ENCODE peak calls at places on chromosomes 2 and 18, in seven cellular contexts. Q is stimulated activated CD4-positive, alpha-beta T cell treated with anti-CD3 and anti-CD28 coated beads, Interleukin-12 subunit alpha, Interleukin-12 subunit beta, amount 100 ng/mL, for 24 hours; I is breast epithelium; J is NT2/D1; X is tibial artery; R is HEK293T; L is left colon. V is an unnamed sample.

GRCh38 chr2:66324924-66325583 is 109.9 kb upstream of the MEIS1 start:
- DNase-seq in Q (no peak), I (no peak), J (no peak), X (no peak), R (no peak), L (no peak), V (no peak)

GRCh38 chr2:223925106-223925505 is 20.0 kb downstream of the WDFY1 start:
- DNase-seq in Q (no peak), I (no peak), J (no peak), X (no peak), R (no peak), L (no peak), V (no peak)

GRCh38 chr2:38700881-38701458 is 35.1 kb downstream of the GALM start:
- DNase-seq in Q (no peak), I (no peak), J (no peak), X (no peak), R (no peak), L (peak; percentile 35), V (no peak)

GRCh38 chr2:179021258-179021657 is 28.7 kb downstream of the CCDC141 start:
- DNase-seq in Q (no peak), I (no peak), J (no peak), X (no peak), R (no peak), L (no peak), V (no peak)

GRCh38 chr2:190407246-190407661 is 901 bp upstream of the MFSD6 start:
- DNase-seq in Q (no peak), I (no peak), J (peak; percentile 43), X (no peak), R (no peak), L (no peak), V (no peak)

GRCh38 chr18:23970161-23971153 is 44.1 kb upstream of the TTC39C start:
- DNase-seq in Q (no peak), I (no peak), J (no peak), X (no peak), R (no peak), L (no peak), V (peak; percentile 13)

GRCh38 chr2:113376935-113377445 is 60.5 kb upstream of the ZNG1B start:
- DNase-seq in Q (no peak), I (no peak), J (no peak), X (no peak), R (no peak), L (no peak), V (no peak)

GRCh38 chr2:133166024-133166423 is 402.2 kb downstream of the NCKAP5 start:
- DNase-seq in Q (no peak), I (no peak), J (no peak), X (no peak), R (no peak), L (no peak), V (no peak)

GRCh38 chr2:202064206-202064880 is 8.7 kb upstream of the KIAA2012 start:
- DNase-seq in Q (no peak), I (no peak), J (peak; percentile 88), X (no peak), R (no peak), L (no peak), V (no peak)

GRCh38 chr2:239621611-239622010 is 220.8 kb upstream of the HDAC4 start:
- DNase-seq in Q (no peak), I (no peak), J (no peak), X (no peak), R (no peak), L (no peak), V (no peak)

GRCh38 chr2:18378020-18378653 is 182.3 kb downstream of the RDH14 start:
- DNase-seq in Q (no peak), I (no peak), J (peak; percentile 30), X (no peak), R (peak; percentile 50), L (no peak), V (no peak)

GRCh38 chr2:94939349-94939748 is 68.1 kb downstream of the TEKT4 start:
- DNase-seq in Q (no peak), I (no peak), J (no peak), X (no peak), R (no peak), L (no peak), V (no peak)

GRCh38 chr2:19225931-19226330 is 132.5 kb downstream of the OSR1 start:
- DNase-seq in Q (no peak), I (no peak), J (no peak), X (no peak), R (no peak), L (no peak), V (no peak)

GRCh38 chr2:235543851-235544686 is 50.2 kb downstream of the AGAP1 start:
- DNase-seq in Q (no peak), I (no peak), J (no peak), X (no peak), R (no peak), L (peak; percentile 24), V (no peak)